ENCODE peak calls at places on chromosome 6, in six cellular contexts. H, S, T, Q, K and M are unnamed samples.

GRCh38 chr6:168037242-168037641 is 39.8 kb downstream of the KIF25 start:
- DNase-seq in S (no peak), K (no peak), H (no peak), Q (no peak), T (no peak), M (no peak)

GRCh38 chr6:81966968-81967367 is 214.5 kb upstream of the TENT5A start:
- DNase-seq in H (no peak), T (no peak), S (no peak), K (no peak), Q (no peak), M (no peak)

GRCh38 chr6:51323056-51323455 is 504.4 kb downstream of the TFAP2B start:
- DNase-seq in K (no peak), Q (no peak), T (no peak), S (no peak), H (no peak), M (no peak)

GRCh38 chr6:128305228-128305627 is 215.2 kb downstream of the PTPRK start:
- DNase-seq in T (no peak), H (no peak), K (no peak), Q (no peak), S (no peak), M (no peak)

GRCh38 chr6:128129679-128130078 is 228.8 kb upstream of the THEMIS start:
- DNase-seq in K (no peak), T (no peak), Q (no peak), S (no peak), H (no peak), M (no peak)

GRCh38 chr6:100472674-100473073 is 8.0 kb upstream of the SIM1 start:
- DNase-seq in K (no peak), Q (no peak), H (no peak), T (no peak), S (no peak), M (no peak)

GRCh38 chr6:24394777-24395437 is 7.8 kb upstream of the MRS2 start:
- DNase-seq in Q (no peak), H (no peak), K (no peak), T (no peak), S (no peak), M (no peak)

GRCh38 chr6:32972353-32973143 is 4.2 kb downstream of the BRD2 start:
- DNase-seq in K (peak; percentile 78), Q (no peak), T (no peak), H (no peak), S (no peak), M (no peak)

GRCh38 chr6:26020983-26021349 is 58.4 kb downstream of the TRIM38 start:
- DNase-seq in Q (peak; percentile 64), S (no peak), H (no peak), T (no peak), K (no peak), M (peak; percentile 75)

GRCh38 chr6:169254456-169255316 is 1.0 kb upstream of the THBS2 start:
- DNase-seq in Q (no peak), S (no peak), H (no peak), T (no peak), K (no peak), M (peak; percentile 42)

GRCh38 chr6:52392944-52393343 is 27.2 kb upstream of the EFHC1 start:
- DNase-seq in H (no peak), S (no peak), T (no peak), Q (no peak), K (no peak), M (no peak)

GRCh38 chr6:41505084-41506049 is 40.8 kb upstream of the FOXP4 start:
- DNase-seq in T (no peak), K (peak; percentile 91), Q (peak; percentile 75), H (peak; percentile 93), S (peak; percentile 56), M (peak; percentile 89)

GRCh38 chr6:128121610-128122009 is 220.8 kb upstream of the THEMIS start:
- DNase-seq in H (no peak), S (no peak), T (no peak), Q (no peak), K (no peak), M (no peak)

GRCh38 chr6:8546496-8546895 is 111.2 kb upstream of the SLC35B3 start:
- DNase-seq in K (no peak), T (no peak), H (no peak), S (no peak), Q (no peak), M (no peak)

GRCh38 chr6:40461643-40462042 is 125.5 kb downstream of the LRFN2 start:
- DNase-seq in S (no peak), T (no peak), H (no peak), K (no peak), Q (no peak), M (no peak)

GRCh38 chr6:99637629-99638028 is 31.0 kb downstream of the PRDM13 start:
- DNase-seq in Q (no peak), H (no peak), K (no peak), T (no peak), S (no peak), M (no peak)

GRCh38 chr6:100209323-100210137 is 215.5 kb upstream of the MCHR2 start:
- DNase-seq in S (no peak), K (no peak), T (no peak), H (no peak), Q (no peak), M (no peak)

GRCh38 chr6:5271926-5272325 is 10.6 kb downstream of the FARS2 start:
- DNase-seq in Q (no peak), T (no peak), S (no peak), K (no peak), H (no peak), M (no peak)
- H3K27ac ChIP-seq in Q (no peak overlapping the region), T (no peak overlapping the region), S (no peak overlapping the region), K (no peak overlapping the region), H (no peak overlapping the region), M (no peak overlapping the region)

GRCh38 chr6:34239893-34240292 is 3.2 kb downstream of the HMGA1 start:
- DNase-seq in S (no peak), Q (no peak), H (no peak), K (no peak), T (no peak), M (no peak)
- H3K4me3 ChIP-seq in S (no peak overlapping the region), Q (no peak overlapping the region), H (no peak overlapping the region), K (no peak overlapping the region), T (peak overlapping the region; percentile 100), M (no peak overlapping the region)

GRCh38 chr6:31831350-31832215 is 4.0 kb downstream of the HSPA1B start:
- DNase-seq in T (no peak), S (no peak), K (no peak), Q (no peak), H (no peak), M (peak; percentile 6)
- TF ChIP-seq EP300 in T (no peak), S (no peak), K (no peak), Q (no peak), H (no peak), M (no peak)

DNA sequence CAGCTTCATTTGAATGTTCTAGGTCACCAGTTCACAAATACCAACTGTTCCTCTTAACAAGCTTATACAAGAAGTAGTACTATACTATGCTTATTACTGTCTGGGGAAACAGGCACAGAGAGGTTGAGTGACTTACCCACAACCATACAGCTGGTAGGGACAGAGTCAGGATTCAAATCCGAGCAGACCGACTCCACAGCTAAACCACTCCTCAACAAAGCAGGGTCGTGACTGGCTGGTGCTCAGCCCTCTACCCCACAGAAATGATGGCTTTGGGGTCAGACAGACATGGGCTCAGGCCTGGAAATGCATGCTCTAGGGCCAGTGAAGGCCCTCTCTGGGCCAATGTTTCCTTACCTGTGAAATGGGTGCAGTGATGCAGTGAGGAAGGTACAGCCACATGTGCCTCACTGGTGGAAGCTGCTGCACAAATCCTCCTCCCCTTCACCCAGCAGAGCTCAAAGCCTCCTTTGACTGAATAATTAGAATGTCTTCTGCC is 63.6 kb downstream of the MRPL14 start:
- DNase-seq in T (no peak), Q (no peak), S (no peak), H (no peak), K (no peak), M (no peak)
- H3K27ac ChIP-seq in T (no peak overlapping the region), Q (no peak overlapping the region), S (no peak overlapping the region), H (peak overlapping the region; percentile 50), K (peak overlapping the region; percentile 73), M (no peak overlapping the region)

DNA sequence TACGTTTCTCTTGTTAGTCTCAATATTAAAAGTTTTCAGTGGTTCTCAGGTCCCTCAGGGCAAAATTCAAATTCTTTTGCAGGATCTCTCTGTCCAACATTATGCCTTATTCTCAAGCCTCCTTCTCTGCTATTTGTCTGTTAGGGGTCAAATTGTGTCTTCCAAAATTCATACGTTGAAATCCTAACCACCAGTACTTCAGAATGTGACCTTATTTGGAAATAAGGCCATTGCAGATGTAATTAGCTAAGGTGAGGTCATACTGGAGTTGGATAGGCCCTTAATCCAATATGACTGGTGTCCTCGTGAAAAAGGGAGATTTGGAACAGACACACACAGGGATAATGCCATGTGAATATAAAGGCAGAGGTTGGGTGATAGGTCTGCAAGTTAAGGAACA is 64.1 kb upstream of the ADGRF1 start:
- DNase-seq in H (no peak), S (no peak), Q (no peak), K (no peak), T (no peak), M (no peak)
- H3K4me3 ChIP-seq in H (no peak overlapping the region), S (no peak overlapping the region), Q (no peak overlapping the region), K (no peak overlapping the region), T (peak overlapping the region; percentile 1), M (no peak overlapping the region)

GRCh38 chr6:27672113-27672799 is 199.4 kb upstream of the ZNF184 start:
- DNase-seq in H (no peak), S (no peak), K (no peak), T (peak; percentile 86), Q (no peak), M (no peak)
- TF ChIP-seq EP300 in H (no peak), S (no peak), K (no peak), T (no peak), Q (no peak), M (no peak)

GRCh38 chr6:658244-658643 is 1.3 kb upstream of the HUS1B start:
- DNase-seq in Q (no peak), H (no peak), K (no peak), T (no peak), S (no peak), M (no peak)
- H3K27ac ChIP-seq in Q (no peak overlapping the region), H (no peak overlapping the region), K (peak overlapping the region; percentile 41), T (no peak overlapping the region), S (no peak overlapping the region), M (no peak overlapping the region)